ENCODE peak calls at places on chromosomes 3 and 15, in six cellular contexts. One of them, this sample, is unnamed.
A peak's percentile ranks its signal among the peaks of the same experiment; 100 is the strongest.

GRCh38 chr3:114121996-114122709 is 56.7 kb downstream of the DRD3 start:
- DNase-seq in spleen: no peak
- DNase-seq in A549: no peak
- DNase-seq in heart left ventricle: peak; percentile 50
- DNase-seq in uterus: peak; percentile 18
- DNase-seq in adrenal gland: peak; percentile 66
- DNase-seq in this sample: no peak

GRCh38 chr3:189512039-189512438 is 119.2 kb upstream of the TP63 start:
- DNase-seq in uterus: no peak
- DNase-seq in adrenal gland: no peak
- DNase-seq in heart left ventricle: no peak
- DNase-seq in spleen: no peak
- DNase-seq in A549: no peak
- DNase-seq in this sample: no peak

GRCh38 chr3:94070341-94070911 is 7.6 kb downstream of the NSUN3 start:
- DNase-seq in heart left ventricle: no peak
- DNase-seq in adrenal gland: no peak
- DNase-seq in uterus: no peak
- DNase-seq in spleen: no peak
- DNase-seq in A549: no peak
- DNase-seq in this sample: no peak

GRCh38 chr3:127735767-127736693 is 63.3 kb downstream of the ABTB1 start:
- DNase-seq in adrenal gland: peak; percentile 67
- DNase-seq in A549: peak; percentile 24
- DNase-seq in uterus: peak; percentile 32
- DNase-seq in heart left ventricle: no peak
- DNase-seq in spleen: peak; percentile 73
- DNase-seq in this sample: no peak

GRCh38 chr3:57446318-57446841 is 97.8 kb downstream of the DNAH12 start:
- DNase-seq in heart left ventricle: no peak
- DNase-seq in spleen: no peak
- DNase-seq in A549: no peak
- DNase-seq in uterus: no peak
- DNase-seq in adrenal gland: peak; percentile 48
- DNase-seq in this sample: no peak

GRCh38 chr3:52350436-52350835 is 34.3 kb downstream of the DNAH1 start:
- DNase-seq in A549: no peak
- DNase-seq in spleen: peak; percentile 34
- DNase-seq in adrenal gland: no peak
- DNase-seq in heart left ventricle: no peak
- DNase-seq in uterus: no peak
- DNase-seq in this sample: no peak

GRCh38 chr3:172317984-172318383 is 130.3 kb downstream of the GHSR start:
- DNase-seq in adrenal gland: peak; percentile 46
- DNase-seq in A549: peak; percentile 18
- DNase-seq in heart left ventricle: peak; percentile 71
- DNase-seq in uterus: peak; percentile 69
- DNase-seq in spleen: no peak
- DNase-seq in this sample: no peak

GRCh38 chr3:159881828-159882309 is 106.8 kb upstream of the IL12A start:
- DNase-seq in adrenal gland: no peak
- DNase-seq in A549: no peak
- DNase-seq in spleen: no peak
- DNase-seq in uterus: no peak
- DNase-seq in heart left ventricle: peak; percentile 54
- DNase-seq in this sample: no peak

GRCh38 chr3:156812521-156813335 is 13.4 kb upstream of the LEKR1 start:
- DNase-seq in adrenal gland: no peak
- DNase-seq in A549: peak; percentile 96
- DNase-seq in uterus: no peak
- DNase-seq in spleen: no peak
- DNase-seq in heart left ventricle: no peak
- DNase-seq in this sample: peak; percentile 48

GRCh38 chr3:119175869-119176756 is 2.7 kb downstream of the UPK1B start:
- DNase-seq in spleen: no peak
- DNase-seq in heart left ventricle: no peak
- DNase-seq in uterus: no peak
- DNase-seq in adrenal gland: no peak
- DNase-seq in A549: peak; percentile 96
- DNase-seq in this sample: no peak

GRCh38 chr15:60020736-60021135 is 16.6 kb downstream of the FOXB1 start:
- DNase-seq in adrenal gland: no peak
- DNase-seq in spleen: no peak
- DNase-seq in heart left ventricle: no peak
- DNase-seq in A549: no peak
- DNase-seq in uterus: no peak
- DNase-seq in this sample: no peak

GRCh38 chr3:184506579-184506978 is 55.0 kb upstream of the EPHB3 start:
- DNase-seq in A549: no peak
- DNase-seq in uterus: no peak
- DNase-seq in spleen: no peak
- DNase-seq in heart left ventricle: no peak
- DNase-seq in adrenal gland: no peak
- DNase-seq in this sample: no peak

GRCh38 chr15:62740141-62741004 is 302.2 kb upstream of the TPM1 start:
- DNase-seq in uterus: peak; percentile 43
- DNase-seq in A549: peak; percentile 12
- DNase-seq in heart left ventricle: no peak
- DNase-seq in adrenal gland: no peak
- DNase-seq in spleen: no peak
- DNase-seq in this sample: no peak

GRCh38 chr3:55169608-55170010 is 241.8 kb upstream of the LRTM1 start:
- DNase-seq in heart left ventricle: no peak
- DNase-seq in uterus: no peak
- DNase-seq in A549: peak; percentile 1
- DNase-seq in adrenal gland: no peak
- DNase-seq in spleen: no peak
- DNase-seq in this sample: no peak

GRCh38 chr3:187012609-187013051 is 82.3 kb downstream of the ST6GAL1 start:
- DNase-seq in adrenal gland: peak; percentile 10
- DNase-seq in uterus: no peak
- DNase-seq in spleen: peak; percentile 82
- DNase-seq in A549: no peak
- DNase-seq in heart left ventricle: no peak
- DNase-seq in this sample: no peak

GRCh38 chr3:169362261-169362660 is 301.3 kb downstream of the MECOM start:
- DNase-seq in A549: no peak
- DNase-seq in uterus: no peak
- DNase-seq in spleen: no peak
- DNase-seq in adrenal gland: peak; percentile 4
- DNase-seq in heart left ventricle: no peak
- DNase-seq in this sample: peak; percentile 13

DNA sequence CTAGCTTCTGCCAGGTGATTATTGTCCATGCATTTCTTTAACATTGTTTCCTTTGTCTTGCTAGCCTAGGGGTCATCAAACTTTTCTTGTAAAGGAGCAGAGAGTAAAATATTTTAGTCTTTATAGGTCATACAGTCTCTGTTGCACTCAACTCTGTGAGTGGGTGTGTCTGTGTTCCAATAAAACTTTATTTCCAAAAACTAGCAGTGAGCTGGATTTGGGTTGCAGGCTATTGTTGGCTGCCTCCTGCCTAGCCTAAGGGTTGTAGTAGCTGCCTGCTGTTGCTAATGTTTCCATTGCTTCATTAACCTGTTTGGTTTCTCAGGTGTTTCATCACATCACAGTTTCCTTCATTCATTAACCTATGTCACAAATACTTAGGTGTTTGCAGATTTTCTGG is 64.0 kb upstream of the DCP1A start:
- DNase-seq in adrenal gland: no peak
- DNase-seq in heart left ventricle: no peak
- DNase-seq in uterus: no peak
- DNase-seq in spleen: no peak
- DNase-seq in A549: no peak
- DNase-seq in this sample: no peak
- TF ChIP-seq POLR2A in adrenal gland: no peak
- TF ChIP-seq POLR2A in heart left ventricle: no peak
- TF ChIP-seq POLR2A in uterus: no peak
- TF ChIP-seq POLR2A in spleen: no peak
- TF ChIP-seq POLR2A in A549: no peak
- TF ChIP-seq POLR2A in this sample: no peak

GRCh38 chr3:149736180-149737100 is 15.8 kb downstream of the COMMD2 start:
- DNase-seq in adrenal gland: no peak
- DNase-seq in uterus: no peak
- DNase-seq in A549: peak; percentile 25
- DNase-seq in spleen: no peak
- DNase-seq in heart left ventricle: no peak
- DNase-seq in this sample: peak; percentile 18
- TF ChIP-seq POLR2A in adrenal gland: no peak
- TF ChIP-seq POLR2A in uterus: no peak
- TF ChIP-seq POLR2A in A549: no peak
- TF ChIP-seq POLR2A in spleen: no peak
- TF ChIP-seq POLR2A in heart left ventricle: no peak
- TF ChIP-seq POLR2A in this sample: no peak

GRCh38 chr3:24451461-24452099 is 43.1 kb downstream of the THRB start:
- DNase-seq in heart left ventricle: no peak
- DNase-seq in adrenal gland: peak; percentile 45
- DNase-seq in A549: peak; percentile 64
- DNase-seq in uterus: no peak
- DNase-seq in spleen: no peak
- DNase-seq in this sample: no peak
- TF ChIP-seq POLR2A in heart left ventricle: no peak
- TF ChIP-seq POLR2A in adrenal gland: no peak
- TF ChIP-seq POLR2A in A549: no peak
- TF ChIP-seq POLR2A in uterus: no peak
- TF ChIP-seq POLR2A in spleen: no peak
- TF ChIP-seq POLR2A in this sample: no peak

GRCh38 chr3:100710355-100711198 is 1.3 kb downstream of the TFG start:
- DNase-seq in heart left ventricle: peak; percentile 19
- DNase-seq in uterus: no peak
- DNase-seq in A549: peak; percentile 82
- DNase-seq in adrenal gland: peak; percentile 54
- DNase-seq in spleen: no peak
- DNase-seq in this sample: peak; percentile 85
- TF ChIP-seq POLR2A in heart left ventricle: no peak
- TF ChIP-seq POLR2A in uterus: no peak
- TF ChIP-seq POLR2A in A549: no peak
- TF ChIP-seq POLR2A in adrenal gland: no peak
- TF ChIP-seq POLR2A in spleen: no peak
- TF ChIP-seq POLR2A in this sample: no peak

DNA sequence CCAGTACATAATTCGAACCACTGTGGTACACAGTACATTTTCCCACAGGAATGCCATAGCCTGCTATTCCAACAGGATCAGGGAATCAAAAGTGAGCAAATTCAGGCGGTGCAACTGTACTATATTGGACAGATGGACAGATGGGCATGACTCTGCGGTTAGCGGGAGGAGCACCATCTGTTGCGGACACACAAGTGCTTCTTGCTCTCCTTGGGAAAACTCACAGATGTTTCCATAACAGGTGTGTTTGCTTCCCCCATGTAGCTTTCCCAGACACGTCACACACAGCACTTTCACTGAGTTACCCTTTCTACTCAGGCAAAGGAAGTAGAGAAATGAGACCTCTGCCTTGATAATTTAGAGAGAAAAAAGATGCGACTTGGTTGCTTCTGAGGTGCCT is 325.1 kb upstream of the THBS1 start:
- DNase-seq in adrenal gland: no peak
- DNase-seq in A549: no peak
- DNase-seq in spleen: no peak
- DNase-seq in uterus: no peak
- DNase-seq in heart left ventricle: no peak
- DNase-seq in this sample: no peak
- TF ChIP-seq POLR2A in adrenal gland: no peak
- TF ChIP-seq POLR2A in A549: no peak
- TF ChIP-seq POLR2A in spleen: no peak
- TF ChIP-seq POLR2A in uterus: no peak
- TF ChIP-seq POLR2A in heart left ventricle: no peak
- TF ChIP-seq POLR2A in this sample: no peak

GRCh38 chr15:74869726-74870407 is 3.3 kb downstream of the SCAMP2 start:
- DNase-seq in heart left ventricle: peak; percentile 78
- DNase-seq in A549: no peak
- DNase-seq in spleen: peak; percentile 87
- DNase-seq in adrenal gland: peak; percentile 70
- DNase-seq in uterus: peak; percentile 20
- DNase-seq in this sample: no peak

GRCh38 chr15:74866090-74866489 is 7.1 kb downstream of the SCAMP2 start:
- DNase-seq in adrenal gland: peak; percentile 75
- DNase-seq in heart left ventricle: no peak
- DNase-seq in uterus: no peak
- DNase-seq in spleen: no peak
- DNase-seq in A549: peak; percentile 55
- DNase-seq in this sample: no peak

GRCh38 chr15:74865316-74865715 is 7.8 kb downstream of the SCAMP2 start:
- DNase-seq in uterus: no peak
- DNase-seq in heart left ventricle: no peak
- DNase-seq in A549: no peak
- DNase-seq in adrenal gland: no peak
- DNase-seq in spleen: no peak
- DNase-seq in this sample: no peak

GRCh38 chr15:74869372-74869725 is 3.8 kb downstream of the SCAMP2 start:
- DNase-seq in spleen: no peak
- DNase-seq in A549: no peak
- DNase-seq in uterus: no peak
- DNase-seq in heart left ventricle: no peak
- DNase-seq in adrenal gland: no peak
- DNase-seq in this sample: no peak

GRCh38 chr15:74867562-74868458 is 5.4 kb downstream of the SCAMP2 start:
- DNase-seq in spleen: no peak
- DNase-seq in A549: no peak
- DNase-seq in heart left ventricle: no peak
- DNase-seq in uterus: no peak
- DNase-seq in adrenal gland: peak; percentile 47
- DNase-seq in this sample: peak; percentile 68
- TF ChIP-seq POLR2A in spleen: no peak
- TF ChIP-seq POLR2A in A549: no peak
- TF ChIP-seq POLR2A in heart left ventricle: no peak
- TF ChIP-seq POLR2A in uterus: no peak
- TF ChIP-seq POLR2A in adrenal gland: no peak
- TF ChIP-seq POLR2A in this sample: no peak

This sample was measured in erythroblast.